ENCODE peak calls at places on chromosomes 16 and 17, in six cellular contexts. E is fibroblast of the aortic adventitia, Y is fibroblast of mammary gland, R is IMR-90, J is GM23338, X is skeletal muscle cell. W is an unnamed sample.

GRCh38 chr17:42277342-42277712 is 1.1 kb upstream of the STAT5B start:
- DNase-seq in Y (no peak), E (no peak), R (no peak), X (no peak), J (no peak), W (no peak)

GRCh38 chr16:56047307-56048234 is 143.7 kb upstream of the GNAO1 start:
- DNase-seq in Y (no peak), X (no peak), J (no peak), E (no peak), R (no peak), W (no peak)

GRCh38 chr17:64024781-64025731 is 4.6 kb upstream of the ICAM2 start:
- DNase-seq in X (no peak), J (no peak), R (peak), Y (peak), E (no peak), W (no peak)

GRCh38 chr17:20938244-20938643 is 104.6 kb downstream of the USP22 start:
- DNase-seq in Y (no peak), R (no peak), J (no peak), E (no peak), X (no peak), W (no peak)

GRCh38 chr16:73058616-73059409 is 10.9 kb upstream of the ZFHX3 start:
- DNase-seq in Y (peak), X (no peak), R (peak), E (peak), J (peak), W (peak)

GRCh38 chr17:73232587-73233373 is 28.9 kb downstream of the CPSF4L start:
- DNase-seq in E (peak), R (peak), X (no peak), Y (no peak), J (peak), W (peak)

GRCh38 chr17:4796550-4796915 is 569 bp downstream of the PSMB6 start:
- DNase-seq in R (peak), J (peak), Y (peak), E (peak), X (no peak), W (peak)

GRCh38 chr17:49523196-49523595 is 28.1 kb downstream of the NGFR start:
- DNase-seq in J (no peak), Y (no peak), X (no peak), E (no peak), R (no peak), W (no peak)

GRCh38 chr17:31068291-31068690 is 26.5 kb upstream of the NF1 start:
- DNase-seq in J (peak), E (no peak), X (no peak), R (peak), Y (peak), W (peak)

GRCh38 chr16:12354296-12354818 is 377.8 kb downstream of the SNX29 start:
- DNase-seq in J (no peak), E (no peak), R (no peak), Y (no peak), X (no peak), W (no peak)

GRCh38 chr17:18919963-18920362 is 32.0 kb upstream of the SLC5A10 start:
- DNase-seq in Y (no peak), R (no peak), X (no peak), E (no peak), J (no peak), W (no peak)

GRCh38 chr17:1000597-1001490 is 3.9 kb downstream of the TIMM22 start:
- DNase-seq in E (peak), X (no peak), Y (peak), R (peak), J (no peak), W (peak)

GRCh38 chr17:60077672-60078519 is 825 bp downstream of the HEATR6 start:
- DNase-seq in Y (peak), J (no peak), X (no peak), R (no peak), E (peak), W (no peak)

GRCh38 chr16:26930776-26931175 is 136.0 kb upstream of the C16orf82 start:
- DNase-seq in E (no peak), Y (no peak), R (no peak), J (no peak), X (no peak), W (no peak)
- H3K4me3 ChIP-seq in E (no peak), Y (no peak), R (no peak), J (no peak), X (no peak), W (no peak)

DNA sequence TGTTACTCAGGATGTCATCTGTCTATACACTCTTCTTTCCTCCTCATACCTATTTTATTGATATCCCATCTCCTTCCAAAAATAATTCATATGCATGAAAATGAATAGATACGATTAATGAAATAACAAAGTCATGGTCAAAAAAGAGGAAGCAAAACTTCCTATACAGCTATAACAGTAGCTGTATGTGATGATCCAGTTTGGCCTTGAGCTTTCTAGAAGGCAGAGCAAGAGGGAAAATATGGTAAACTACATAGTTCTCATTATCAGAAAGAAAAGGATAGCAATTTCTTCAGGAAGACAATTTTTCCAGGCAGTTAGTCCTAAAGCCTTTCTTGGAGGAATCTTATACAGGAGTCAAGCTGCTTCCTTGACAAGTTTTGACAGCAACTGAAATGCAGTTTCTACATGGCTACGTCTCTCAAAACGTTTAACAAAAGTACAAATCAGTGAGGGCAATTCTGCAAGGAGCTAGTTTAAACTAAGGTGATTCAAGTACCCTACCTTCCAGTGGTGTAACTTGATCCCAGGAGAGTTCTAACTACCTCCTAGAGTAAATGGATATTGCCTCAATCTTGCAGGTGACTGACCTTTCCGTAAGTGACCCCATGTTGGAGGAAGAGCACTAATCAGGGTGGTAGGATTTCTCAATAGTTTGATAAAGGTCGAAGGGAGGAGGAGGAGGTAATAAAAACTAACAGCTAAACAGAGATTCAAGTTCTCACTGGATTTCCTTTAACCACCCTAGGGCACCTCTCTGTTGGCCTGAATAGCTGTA is 1.0 kb downstream of the SPAG5 start:
- DNase-seq in E (no peak), J (no peak), Y (no peak), R (no peak), X (no peak), W (no peak)
- H3K4me3 ChIP-seq in E (peak), J (peak), Y (peak), R (peak), X (peak), W (peak)

DNA sequence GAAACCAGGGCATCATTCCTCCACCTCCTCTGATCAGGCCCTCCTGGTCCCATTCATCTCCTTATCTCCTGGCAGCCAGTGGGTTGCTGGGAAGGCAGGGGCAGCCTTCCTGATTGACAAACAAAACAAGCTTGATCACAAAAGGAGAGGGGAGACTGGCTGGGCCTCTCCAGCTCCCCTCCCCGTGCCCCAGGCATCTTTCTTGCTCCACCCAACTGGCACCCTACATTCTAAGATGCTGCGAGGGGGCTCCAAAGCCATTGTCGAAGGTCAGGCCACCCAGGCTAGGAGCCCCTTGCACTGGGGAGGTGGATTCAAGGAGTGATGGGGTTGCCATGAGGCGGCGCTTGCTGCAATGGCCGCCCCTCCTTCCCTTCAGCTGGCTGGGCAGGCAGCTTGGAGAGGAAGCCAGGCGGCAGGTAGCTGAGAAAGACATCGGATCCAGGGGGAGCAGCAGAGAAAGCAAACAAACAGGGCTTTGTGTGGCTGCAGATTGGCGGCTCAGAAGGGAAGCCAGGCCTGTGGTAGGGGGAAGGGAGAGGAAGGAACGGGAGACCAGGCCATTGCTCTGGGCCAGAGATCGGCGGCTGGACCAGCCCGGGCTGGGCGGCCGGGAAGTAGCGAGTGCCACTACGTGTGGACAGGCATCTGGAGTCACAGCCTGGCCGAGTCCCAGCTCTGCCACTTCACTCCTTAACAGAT is 12.1 kb downstream of the RAI1 start:
- DNase-seq in R (no peak), E (no peak), X (no peak), Y (no peak), J (peak), W (no peak)
- H3K4me3 ChIP-seq in R (no peak), E (no peak), X (no peak), Y (no peak), J (peak), W (no peak)

GRCh38 chr17:81399481-81400153 is 4.4 kb downstream of the BAHCC1 start:
- DNase-seq in R (no peak), J (peak), X (no peak), E (no peak), Y (no peak), W (no peak)

GRCh38 chr17:81397314-81398169 is 2.3 kb downstream of the BAHCC1 start:
- DNase-seq in J (peak), E (peak), X (no peak), R (peak), Y (peak), W (no peak)

GRCh38 chr17:81398170-81398854 is 3.1 kb downstream of the BAHCC1 start:
- DNase-seq in Y (peak), X (no peak), E (no peak), J (peak), R (peak), W (no peak)

GRCh38 chr17:81400154-81400938 is 5.1 kb downstream of the BAHCC1 start:
- DNase-seq in E (peak), Y (no peak), J (peak), R (peak), X (no peak), W (no peak)

GRCh38 chr17:81398855-81399451 is 3.7 kb downstream of the BAHCC1 start:
- DNase-seq in Y (no peak), R (no peak), J (no peak), E (peak), X (no peak), W (no peak)
- H3K4me3 ChIP-seq in Y (peak), R (peak), J (peak), E (peak), X (peak), W (peak)